ENCODE peak calls at places on chromosomes 5 and 9, in ten cellular contexts. Q is GM12865, R is A549, P is AG09319, S is ovary, F is uterus, O is OCI-LY7, V is GM10248, T is lower leg skin, I is spleen. K is an unnamed sample.

GRCh38 chr9:32551491-32552049 is 557 bp upstream of the SMIM27 start:
- DNase-seq in Q (peak), R (peak), P (no peak), S (peak), F (peak), O (peak), V (peak), T (peak), I (peak), K (peak)

GRCh38 chr9:86839522-86839921 is 107.8 kb downstream of the GAS1 start:
- DNase-seq in Q (no peak), R (no peak), P (no peak), S (no peak), F (no peak), O (no peak), V (no peak), T (no peak), I (no peak), K (no peak)

GRCh38 chr5:35675392-35675791 is 57.7 kb downstream of the SPEF2 start:
- DNase-seq in Q (no peak), R (no peak), P (no peak), S (no peak), F (no peak), O (no peak), V (no peak), T (no peak), I (no peak), K (no peak)

GRCh38 chr5:139797335-139797734 is 1.7 kb downstream of the PSD2 start:
- DNase-seq in Q (no peak), R (no peak), P (no peak), S (no peak), F (no peak), O (no peak), V (no peak), T (no peak), I (no peak), K (no peak)

GRCh38 chr5:71482132-71482531 is 26.7 kb downstream of the BDP1 start:
- DNase-seq in Q (no peak), R (peak), P (no peak), S (peak), F (no peak), O (no peak), V (no peak), T (no peak), I (no peak), K (no peak)

GRCh38 chr5:174229068-174229467 is 183.6 kb downstream of the NSG2 start:
- DNase-seq in Q (no peak), R (no peak), P (no peak), S (no peak), F (no peak), O (no peak), V (no peak), T (no peak), I (no peak), K (no peak)

GRCh38 chr5:82639393-82640144 is 361.4 kb upstream of the RPS23 start:
- DNase-seq in Q (no peak), R (no peak), P (peak), S (no peak), F (no peak), O (no peak), V (no peak), T (no peak), I (no peak), K (no peak)

GRCh38 chr9:88534456-88535225 is at the start of gene NXNL2:
- DNase-seq in Q (no peak), R (peak), P (peak), S (peak), F (peak), O (no peak), V (no peak), T (peak), I (peak), K (peak)

DNA sequence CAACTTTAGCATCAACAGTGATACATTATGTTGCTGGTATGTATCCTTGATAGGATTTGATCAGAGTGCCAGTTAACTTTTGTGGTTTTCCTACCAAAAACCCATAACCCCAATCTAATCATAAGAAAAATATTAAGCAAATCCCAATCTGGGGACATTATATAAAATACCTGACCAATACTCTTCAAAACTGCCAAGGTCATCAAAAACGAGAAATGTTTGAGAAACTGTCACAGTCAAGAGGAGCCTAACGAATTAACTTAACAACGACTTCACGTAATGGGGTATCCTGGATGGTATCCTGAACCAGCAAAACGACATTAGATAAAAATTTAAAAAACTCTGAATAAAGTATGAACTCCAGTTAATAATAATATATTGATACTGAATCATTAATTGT is 51.7 kb upstream of the SRFBP1 start:
- DNase-seq in Q (no peak), R (no peak), P (no peak), S (no peak), F (no peak), O (no peak), V (no peak), T (no peak), I (no peak), K (no peak)
- TF ChIP-seq CTCF in Q (no peak), R (no peak), P (no peak), S (no peak), F (no peak), O (no peak), V (no peak), T (no peak), I (no peak), K (no peak)

DNA sequence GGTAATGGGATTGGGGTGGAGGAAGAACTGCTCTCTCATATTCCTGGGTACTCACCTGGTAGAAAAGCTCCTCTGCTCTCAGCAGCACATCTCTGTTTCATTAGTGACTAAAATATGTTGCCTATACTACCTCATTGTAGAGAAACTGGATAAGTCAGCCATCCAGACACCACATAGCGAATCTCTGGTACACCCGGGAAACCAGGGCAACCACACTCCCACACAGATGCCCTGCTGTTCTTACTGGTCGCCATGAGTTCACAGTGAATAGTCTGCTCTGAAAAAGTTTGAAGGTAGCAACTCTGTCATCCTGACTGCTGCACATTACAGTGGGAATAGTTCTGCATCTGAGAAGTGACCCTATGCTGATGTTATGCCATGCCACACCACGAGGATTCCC is 135.0 kb downstream of the ENTREP1 start:
- DNase-seq in Q (no peak), R (no peak), P (no peak), S (no peak), F (no peak), O (no peak), V (no peak), T (no peak), I (no peak), K (no peak)
- TF ChIP-seq CTCF in Q (no peak), R (no peak), P (no peak), S (no peak), F (no peak), O (no peak), V (no peak), T (no peak), I (no peak), K (no peak)

GRCh38 chr5:142585451-142585850 is 100.4 kb downstream of the FGF1 start:
- DNase-seq in Q (no peak), R (no peak), P (no peak), S (no peak), F (no peak), O (no peak), V (no peak), T (peak), I (no peak), K (no peak)
- TF ChIP-seq CTCF in Q (no peak), R (no peak), P (no peak), S (no peak), F (no peak), O (no peak), V (no peak), T (no peak), I (no peak), K (no peak)

GRCh38 chr5:149227168-149227826 is 44.4 kb upstream of the AFAP1L1 start:
- DNase-seq in Q (no peak), R (no peak), P (no peak), S (no peak), F (no peak), O (no peak), V (no peak), T (no peak), I (no peak), K (no peak)

GRCh38 chr5:149223081-149223848 is 48.4 kb upstream of the AFAP1L1 start:
- DNase-seq in Q (peak), R (no peak), P (no peak), S (no peak), F (no peak), O (no peak), V (no peak), T (no peak), I (no peak), K (no peak)

GRCh38 chr5:149229298-149229937 is 42.2 kb upstream of the AFAP1L1 start:
- DNase-seq in Q (no peak), R (no peak), P (no peak), S (no peak), F (no peak), O (no peak), V (no peak), T (no peak), I (no peak), K (no peak)

GRCh38 chr5:149224282-149224681 is 47.4 kb upstream of the AFAP1L1 start:
- DNase-seq in Q (no peak), R (no peak), P (no peak), S (no peak), F (no peak), O (no peak), V (no peak), T (no peak), I (no peak), K (no peak)

GRCh38 chr5:149228610-149229297 is 42.9 kb upstream of the AFAP1L1 start:
- DNase-seq in Q (no peak), R (peak), P (peak), S (peak), F (peak), O (no peak), V (no peak), T (no peak), I (no peak), K (no peak)
- TF ChIP-seq CTCF in Q (no peak), R (peak), P (peak), S (no peak), F (peak), O (no peak), V (no peak), T (no peak), I (peak), K (no peak)

GRCh38 chr5:78540335-78541057 is 108.1 kb downstream of the LHFPL2 start:
- DNase-seq in Q (no peak), R (no peak), P (no peak), S (peak), F (no peak), O (no peak), V (no peak), T (peak), I (no peak), K (no peak)
- TF ChIP-seq CTCF in Q (no peak), R (no peak), P (no peak), S (no peak), F (no peak), O (no peak), V (no peak), T (no peak), I (no peak), K (no peak)

DNA sequence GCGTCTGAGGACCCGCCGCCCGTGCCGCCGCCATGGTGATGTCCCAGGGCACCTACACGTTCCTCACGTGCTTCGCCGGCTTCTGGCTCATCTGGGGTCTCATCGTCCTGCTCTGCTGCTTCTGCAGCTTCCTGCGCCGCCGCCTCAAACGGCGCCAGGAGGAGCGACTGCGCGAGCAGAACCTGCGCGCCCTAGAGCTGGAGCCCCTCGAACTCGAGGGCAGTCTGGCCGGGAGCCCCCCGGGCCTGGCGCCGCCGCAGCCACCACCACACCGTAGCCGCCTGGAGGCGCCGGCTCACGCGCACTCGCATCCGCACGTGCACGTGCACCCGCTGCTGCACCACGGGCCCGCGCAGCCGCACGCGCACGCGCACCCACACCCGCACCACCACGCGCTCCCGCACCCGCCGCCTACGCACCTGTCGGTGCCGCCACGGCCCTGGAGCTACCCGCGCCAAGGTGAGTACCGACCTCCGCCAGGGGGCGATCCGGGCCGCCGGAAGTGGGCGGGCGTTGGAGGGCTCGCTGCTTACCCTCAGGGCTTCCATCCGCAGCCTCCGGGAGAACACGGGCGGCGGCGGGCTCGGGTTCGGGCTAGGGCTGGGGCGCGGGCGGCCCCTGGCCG is 8.5 kb downstream of the PRR7 start:
- DNase-seq in Q (peak), R (peak), P (no peak), S (peak), F (peak), O (peak), V (peak), T (peak), I (peak), K (peak)
- TF ChIP-seq CTCF in Q (peak), R (peak), P (peak), S (peak), F (peak), O (peak), V (peak), T (no peak), I (peak), K (peak)

GRCh38 chr5:16453609-16454008 is 12.0 kb downstream of the ZNF622 start:
- DNase-seq in Q (no peak), R (no peak), P (no peak), S (no peak), F (no peak), O (no peak), V (no peak), T (no peak), I (no peak), K (no peak)
- TF ChIP-seq CTCF in Q (no peak), R (no peak), P (no peak), S (no peak), F (no peak), O (peak), V (no peak), T (no peak), I (no peak), K (no peak)

GRCh38 chr9:128416014-128416413 is 4.6 kb upstream of the CERCAM start:
- DNase-seq in Q (no peak), R (no peak), P (no peak), S (no peak), F (no peak), O (no peak), V (no peak), T (no peak), I (no peak), K (no peak)
- TF ChIP-seq CTCF in Q (no peak), R (no peak), P (no peak), S (no peak), F (no peak), O (no peak), V (no peak), T (no peak), I (no peak), K (no peak)